ENCODE peak calls at places on chromosomes 13 and 19, in eight cellular contexts. One of them, this sample, is unnamed.

GRCh38 chr13:31209819-31210209 is 10.0 kb downstream of the B3GLCT start:
- DNase-seq in sigmoid colon: no peak
- DNase-seq in heart right ventricle: no peak
- DNase-seq in SK-N-SH: no peak
- DNase-seq in mesendoderm: no peak
- DNase-seq in pancreas: no peak
- DNase-seq in CD4-positive, alpha-beta memory T cell: no peak
- DNase-seq in GM23248: no peak
- DNase-seq in this sample: no peak

GRCh38 chr13:77544365-77544764 is 8.9 kb downstream of the SCEL start:
- DNase-seq in sigmoid colon: peak; percentile 73
- DNase-seq in heart right ventricle: peak; percentile 84
- DNase-seq in pancreas: no peak
- DNase-seq in SK-N-SH: peak; percentile 16
- DNase-seq in GM23248: peak; percentile 17
- DNase-seq in CD4-positive, alpha-beta memory T cell: no peak
- DNase-seq in mesendoderm: no peak
- DNase-seq in this sample: peak; percentile 77

GRCh38 chr13:36766295-36766694 is 52.7 kb upstream of the RFXAP start:
- DNase-seq in heart right ventricle: no peak
- DNase-seq in pancreas: no peak
- DNase-seq in CD4-positive, alpha-beta memory T cell: no peak
- DNase-seq in SK-N-SH: no peak
- DNase-seq in sigmoid colon: no peak
- DNase-seq in GM23248: peak; percentile 11
- DNase-seq in mesendoderm: peak; percentile 64
- DNase-seq in this sample: no peak

GRCh38 chr19:4707322-4707721 is 16.3 kb downstream of the DPP9 start:
- DNase-seq in SK-N-SH: no peak
- DNase-seq in sigmoid colon: no peak
- DNase-seq in heart right ventricle: no peak
- DNase-seq in GM23248: peak; percentile 22
- DNase-seq in pancreas: no peak
- DNase-seq in CD4-positive, alpha-beta memory T cell: no peak
- DNase-seq in mesendoderm: no peak
- DNase-seq in this sample: no peak

GRCh38 chr13:51083706-51084105 is 27.4 kb downstream of the C13orf42 start:
- DNase-seq in pancreas: no peak
- DNase-seq in CD4-positive, alpha-beta memory T cell: no peak
- DNase-seq in mesendoderm: no peak
- DNase-seq in sigmoid colon: no peak
- DNase-seq in GM23248: no peak
- DNase-seq in heart right ventricle: no peak
- DNase-seq in SK-N-SH: no peak
- DNase-seq in this sample: no peak

GRCh38 chr13:41742917-41743552 is 217.9 kb downstream of the VWA8 start:
- DNase-seq in pancreas: no peak
- DNase-seq in CD4-positive, alpha-beta memory T cell: no peak
- DNase-seq in GM23248: no peak
- DNase-seq in mesendoderm: no peak
- DNase-seq in heart right ventricle: peak; percentile 10
- DNase-seq in SK-N-SH: no peak
- DNase-seq in sigmoid colon: no peak
- DNase-seq in this sample: no peak

GRCh38 chr19:48195106-48195830 is 24.8 kb downstream of the ZSWIM9 start:
- DNase-seq in sigmoid colon: no peak
- DNase-seq in heart right ventricle: no peak
- DNase-seq in pancreas: no peak
- DNase-seq in GM23248: no peak
- DNase-seq in CD4-positive, alpha-beta memory T cell: no peak
- DNase-seq in mesendoderm: no peak
- DNase-seq in SK-N-SH: peak; percentile 24
- DNase-seq in this sample: peak; percentile 66

GRCh38 chr19:15379996-15380647 is 535 bp upstream of the AKAP8 start:
- DNase-seq in CD4-positive, alpha-beta memory T cell: no peak
- DNase-seq in sigmoid colon: peak; percentile 81
- DNase-seq in pancreas: peak; percentile 82
- DNase-seq in mesendoderm: peak; percentile 94
- DNase-seq in SK-N-SH: no peak
- DNase-seq in heart right ventricle: peak; percentile 49
- DNase-seq in GM23248: peak; percentile 63
- DNase-seq in this sample: peak; percentile 91

GRCh38 chr13:32650705-32651311 is 64.6 kb downstream of the PDS5B start:
- DNase-seq in pancreas: no peak
- DNase-seq in mesendoderm: peak; percentile 78
- DNase-seq in SK-N-SH: peak; percentile 38
- DNase-seq in CD4-positive, alpha-beta memory T cell: peak; percentile 42
- DNase-seq in sigmoid colon: no peak
- DNase-seq in GM23248: peak; percentile 70
- DNase-seq in heart right ventricle: peak; percentile 53
- DNase-seq in this sample: no peak

GRCh38 chr19:54429176-54429495 is 13.9 kb downstream of the TTYH1 start:
- DNase-seq in pancreas: no peak
- DNase-seq in CD4-positive, alpha-beta memory T cell: no peak
- DNase-seq in sigmoid colon: no peak
- DNase-seq in GM23248: no peak
- DNase-seq in SK-N-SH: no peak
- DNase-seq in mesendoderm: no peak
- DNase-seq in heart right ventricle: no peak
- DNase-seq in this sample: no peak

GRCh38 chr13:70388935-70389334 is 280.7 kb upstream of the KLHL1 start:
- DNase-seq in CD4-positive, alpha-beta memory T cell: no peak
- DNase-seq in SK-N-SH: no peak
- DNase-seq in GM23248: no peak
- DNase-seq in pancreas: no peak
- DNase-seq in heart right ventricle: no peak
- DNase-seq in mesendoderm: no peak
- DNase-seq in sigmoid colon: no peak
- DNase-seq in this sample: no peak

GRCh38 chr13:48813518-48813917 is 159.8 kb downstream of the CYSLTR2 start:
- DNase-seq in GM23248: no peak
- DNase-seq in sigmoid colon: no peak
- DNase-seq in heart right ventricle: no peak
- DNase-seq in CD4-positive, alpha-beta memory T cell: no peak
- DNase-seq in mesendoderm: no peak
- DNase-seq in pancreas: no peak
- DNase-seq in SK-N-SH: no peak
- DNase-seq in this sample: no peak

GRCh38 chr19:54317108-54317964 is 4.4 kb upstream of the LILRA5 start:
- DNase-seq in CD4-positive, alpha-beta memory T cell: no peak
- DNase-seq in sigmoid colon: no peak
- DNase-seq in SK-N-SH: no peak
- DNase-seq in pancreas: no peak
- DNase-seq in heart right ventricle: no peak
- DNase-seq in GM23248: no peak
- DNase-seq in mesendoderm: no peak
- DNase-seq in this sample: no peak

GRCh38 chr13:78465250-78465649 is 138.1 kb downstream of the POU4F1 start:
- DNase-seq in SK-N-SH: no peak
- DNase-seq in CD4-positive, alpha-beta memory T cell: no peak
- DNase-seq in GM23248: no peak
- DNase-seq in heart right ventricle: no peak
- DNase-seq in pancreas: no peak
- DNase-seq in sigmoid colon: no peak
- DNase-seq in mesendoderm: no peak
- DNase-seq in this sample: no peak

GRCh38 chr13:41127746-41128145 is 4.9 kb downstream of the KBTBD6 start:
- DNase-seq in SK-N-SH: no peak
- DNase-seq in CD4-positive, alpha-beta memory T cell: no peak
- DNase-seq in heart right ventricle: no peak
- DNase-seq in mesendoderm: no peak
- DNase-seq in pancreas: no peak
- DNase-seq in sigmoid colon: no peak
- DNase-seq in GM23248: no peak
- DNase-seq in this sample: no peak

GRCh38 chr19:21922276-21922675 is 86.3 kb upstream of the ZNF43 start:
- DNase-seq in pancreas: no peak
- DNase-seq in sigmoid colon: no peak
- DNase-seq in CD4-positive, alpha-beta memory T cell: no peak
- DNase-seq in mesendoderm: no peak
- DNase-seq in heart right ventricle: no peak
- DNase-seq in GM23248: no peak
- DNase-seq in SK-N-SH: no peak
- DNase-seq in this sample: no peak

GRCh38 chr19:27974082-27974513 is 1238.9 kb downstream of the UQCRFS1 start:
- DNase-seq in mesendoderm: peak; percentile 80
- DNase-seq in CD4-positive, alpha-beta memory T cell: no peak
- DNase-seq in SK-N-SH: peak; percentile 8
- DNase-seq in sigmoid colon: no peak
- DNase-seq in heart right ventricle: no peak
- DNase-seq in pancreas: peak; percentile 56
- DNase-seq in GM23248: peak; percentile 69
- DNase-seq in this sample: no peak

GRCh38 chr19:574658-575526 is 2.5 kb downstream of the BSG start:
- DNase-seq in CD4-positive, alpha-beta memory T cell: no peak
- DNase-seq in heart right ventricle: peak; percentile 66
- DNase-seq in mesendoderm: no peak
- DNase-seq in pancreas: peak; percentile 77
- DNase-seq in GM23248: peak; percentile 68
- DNase-seq in sigmoid colon: no peak
- DNase-seq in SK-N-SH: no peak
- DNase-seq in this sample: peak; percentile 74

GRCh38 chr13:39888865-39889810 is 233.7 kb downstream of the COG6 start:
- DNase-seq in CD4-positive, alpha-beta memory T cell: no peak
- DNase-seq in heart right ventricle: no peak
- DNase-seq in mesendoderm: peak; percentile 61
- DNase-seq in SK-N-SH: no peak
- DNase-seq in sigmoid colon: no peak
- DNase-seq in pancreas: no peak
- DNase-seq in GM23248: no peak
- DNase-seq in this sample: no peak

GRCh38 chr13:111065698-111066097 is 49.4 kb upstream of the ARHGEF7 start:
- DNase-seq in CD4-positive, alpha-beta memory T cell: no peak
- DNase-seq in sigmoid colon: no peak
- DNase-seq in mesendoderm: no peak
- DNase-seq in heart right ventricle: no peak
- DNase-seq in GM23248: no peak
- DNase-seq in pancreas: no peak
- DNase-seq in SK-N-SH: no peak
- DNase-seq in this sample: no peak

GRCh38 chr13:111064661-111065060 is 50.4 kb upstream of the ARHGEF7 start:
- DNase-seq in mesendoderm: no peak
- DNase-seq in heart right ventricle: no peak
- DNase-seq in pancreas: no peak
- DNase-seq in GM23248: no peak
- DNase-seq in SK-N-SH: no peak
- DNase-seq in CD4-positive, alpha-beta memory T cell: no peak
- DNase-seq in sigmoid colon: no peak
- DNase-seq in this sample: no peak

GRCh38 chr13:111068009-111068350 is 47.1 kb upstream of the ARHGEF7 start:
- DNase-seq in pancreas: no peak
- DNase-seq in heart right ventricle: no peak
- DNase-seq in SK-N-SH: no peak
- DNase-seq in sigmoid colon: no peak
- DNase-seq in mesendoderm: no peak
- DNase-seq in GM23248: no peak
- DNase-seq in CD4-positive, alpha-beta memory T cell: no peak
- DNase-seq in this sample: no peak

GRCh38 chr13:111062305-111062704 is 52.8 kb upstream of the ARHGEF7 start:
- DNase-seq in mesendoderm: no peak
- DNase-seq in SK-N-SH: no peak
- DNase-seq in pancreas: no peak
- DNase-seq in heart right ventricle: no peak
- DNase-seq in CD4-positive, alpha-beta memory T cell: no peak
- DNase-seq in GM23248: no peak
- DNase-seq in sigmoid colon: no peak
- DNase-seq in this sample: no peak

DNA sequence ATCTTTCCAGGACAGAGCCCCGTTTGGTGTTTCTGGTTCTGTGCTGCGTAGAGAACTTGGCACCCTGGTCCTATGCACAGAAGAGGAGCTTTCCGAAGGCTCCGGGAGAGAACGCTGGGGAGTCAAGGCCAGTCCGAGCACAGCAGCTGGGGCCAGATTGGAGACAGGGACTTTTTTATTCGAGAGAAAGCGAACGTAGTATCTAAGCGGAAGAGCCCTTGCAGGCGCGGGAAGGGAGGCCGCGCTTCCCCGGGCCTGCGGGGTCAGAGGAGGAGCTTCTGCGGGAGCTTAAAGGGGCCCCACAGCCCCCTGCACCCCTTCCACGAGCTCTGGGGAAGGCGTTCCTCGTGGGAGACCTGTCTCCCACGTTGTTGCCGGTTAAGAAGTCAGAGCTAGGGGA is 48.6 kb upstream of the ARHGEF7 start:
- DNase-seq in SK-N-SH: peak; percentile 27
- DNase-seq in GM23248: no peak
- DNase-seq in CD4-positive, alpha-beta memory T cell: no peak
- DNase-seq in heart right ventricle: no peak
- DNase-seq in mesendoderm: peak; percentile 30
- DNase-seq in sigmoid colon: no peak
- DNase-seq in pancreas: no peak
- DNase-seq in this sample: no peak
- H3K27ac ChIP-seq in SK-N-SH: no peak overlapping the region
- H3K27ac ChIP-seq in GM23248: no peak overlapping the region
- H3K27ac ChIP-seq in CD4-positive, alpha-beta memory T cell: no peak overlapping the region
- H3K27ac ChIP-seq in heart right ventricle: no peak overlapping the region
- H3K27ac ChIP-seq in mesendoderm: no peak overlapping the region
- H3K27ac ChIP-seq in sigmoid colon: no peak overlapping the region
- H3K27ac ChIP-seq in pancreas: no peak overlapping the region
- H3K27ac ChIP-seq in this sample: no peak overlapping the region

DNA sequence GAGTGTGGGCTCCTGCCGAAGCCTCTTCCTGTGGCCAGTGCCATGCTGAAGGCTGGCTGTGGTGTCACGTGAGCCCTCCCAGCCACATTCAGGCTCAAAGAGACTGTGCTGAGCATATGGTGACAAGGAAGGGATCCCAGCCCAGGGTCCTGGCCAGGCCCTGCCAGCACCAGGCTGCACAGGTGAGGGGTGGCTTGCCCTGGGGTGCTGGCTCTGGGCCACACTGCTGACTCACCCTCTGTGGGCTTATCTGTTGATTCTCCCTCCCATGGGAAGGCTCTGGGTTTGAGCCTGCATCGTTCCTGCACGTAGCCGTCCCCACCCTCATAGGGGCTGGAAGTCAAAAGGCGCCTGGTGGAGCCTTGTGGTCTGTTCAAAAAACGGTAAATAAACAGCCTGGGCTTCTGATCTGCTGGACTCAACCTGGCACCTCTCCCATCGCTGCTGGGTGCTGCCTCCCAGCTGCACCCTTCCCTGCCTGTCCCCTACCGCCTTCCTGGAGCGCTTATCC is 31.1 kb downstream of the DNM2 start:
- DNase-seq in sigmoid colon: no peak
- DNase-seq in CD4-positive, alpha-beta memory T cell: no peak
- DNase-seq in GM23248: peak; percentile 26
- DNase-seq in mesendoderm: no peak
- DNase-seq in SK-N-SH: peak; percentile 79
- DNase-seq in pancreas: peak; percentile 95
- DNase-seq in heart right ventricle: no peak
- DNase-seq in this sample: peak; percentile 94
- H3K4me1 ChIP-seq in sigmoid colon: peaks cover 57% of the 10 kb centered on the region
- H3K4me1 ChIP-seq in CD4-positive, alpha-beta memory T cell: peaks cover 76% of the 10 kb centered on the region
- H3K4me1 ChIP-seq in GM23248: peaks cover 6% of the 10 kb centered on the region
- H3K4me1 ChIP-seq in mesendoderm: peaks cover 3% of the 10 kb centered on the region
- H3K4me1 ChIP-seq in SK-N-SH: peaks cover 38% of the 10 kb centered on the region
- H3K4me1 ChIP-seq in pancreas: peaks cover 64% of the 10 kb centered on the region
- H3K4me1 ChIP-seq in heart right ventricle: peaks cover 31% of the 10 kb centered on the region
- H3K4me1 ChIP-seq in this sample: peaks cover 68% of the 10 kb centered on the region

GRCh38 chr19:16452321-16452720 is 19.4 kb downstream of the EPS15L1 start:
- DNase-seq in pancreas: no peak
- DNase-seq in heart right ventricle: no peak
- DNase-seq in sigmoid colon: no peak
- DNase-seq in GM23248: no peak
- DNase-seq in SK-N-SH: no peak
- DNase-seq in CD4-positive, alpha-beta memory T cell: no peak
- DNase-seq in mesendoderm: peak; percentile 89
- DNase-seq in this sample: no peak
- H3K27ac ChIP-seq in pancreas: no peak overlapping the region
- H3K27ac ChIP-seq in heart right ventricle: no peak overlapping the region
- H3K27ac ChIP-seq in sigmoid colon: no peak overlapping the region
- H3K27ac ChIP-seq in GM23248: no peak overlapping the region
- H3K27ac ChIP-seq in SK-N-SH: no peak overlapping the region
- H3K27ac ChIP-seq in CD4-positive, alpha-beta memory T cell: no peak overlapping the region
- H3K27ac ChIP-seq in mesendoderm: no peak overlapping the region
- H3K27ac ChIP-seq in this sample: no peak overlapping the region

GRCh38 chr19:46739290-46739771 is 6.5 kb upstream of the FKRP start:
- DNase-seq in heart right ventricle: peak; percentile 88
- DNase-seq in sigmoid colon: peak; percentile 73
- DNase-seq in GM23248: no peak
- DNase-seq in mesendoderm: no peak
- DNase-seq in SK-N-SH: no peak
- DNase-seq in pancreas: no peak
- DNase-seq in CD4-positive, alpha-beta memory T cell: no peak
- DNase-seq in this sample: peak; percentile 59
- H3K4me1 ChIP-seq in heart right ventricle: peaks cover 31% of the 10 kb centered on the region
- H3K4me1 ChIP-seq in sigmoid colon: peaks cover 57% of the 10 kb centered on the region
- H3K4me1 ChIP-seq in GM23248: no peaks in the 10 kb centered on the region
- H3K4me1 ChIP-seq in mesendoderm: peaks cover 5% of the 10 kb centered on the region
- H3K4me1 ChIP-seq in SK-N-SH: peaks cover 10% of the 10 kb centered on the region
- H3K4me1 ChIP-seq in pancreas: no peaks in the 10 kb centered on the region
- H3K4me1 ChIP-seq in CD4-positive, alpha-beta memory T cell: peaks cover 29% of the 10 kb centered on the region
- H3K4me1 ChIP-seq in this sample: no peaks in the 10 kb centered on the region

This sample was measured in kidney.